ENCODE peak calls at places on chromosomes 6 and 20, in seven cellular contexts. One of them, this sample, is unnamed.

GRCh38 chr6:138757131-138757530 is 16.4 kb upstream of the CCDC28A start:
- DNase-seq in bronchial epithelial cell: peak
- DNase-seq in A549: no peak
- DNase-seq in GM13977: no peak
- DNase-seq in fibroblast of the conjunctiva: no peak
- DNase-seq in neural progenitor cell: no peak
- DNase-seq in left ventricle myocardium inferior: no peak
- DNase-seq in this sample: no peak

GRCh38 chr6:169324086-169324485 is 70.4 kb upstream of the THBS2 start:
- DNase-seq in bronchial epithelial cell: no peak
- DNase-seq in A549: no peak
- DNase-seq in GM13977: no peak
- DNase-seq in fibroblast of the conjunctiva: no peak
- DNase-seq in neural progenitor cell: no peak
- DNase-seq in left ventricle myocardium inferior: no peak
- DNase-seq in this sample: no peak

GRCh38 chr6:57158658-57159057 is 13.5 kb upstream of the BAG2 start:
- DNase-seq in bronchial epithelial cell: peak
- DNase-seq in A549: no peak
- DNase-seq in GM13977: no peak
- DNase-seq in fibroblast of the conjunctiva: no peak
- DNase-seq in neural progenitor cell: no peak
- DNase-seq in left ventricle myocardium inferior: no peak
- DNase-seq in this sample: no peak

GRCh38 chr20:24718696-24719095 is 230.4 kb upstream of the CST7 start:
- DNase-seq in bronchial epithelial cell: no peak
- DNase-seq in A549: no peak
- DNase-seq in GM13977: no peak
- DNase-seq in fibroblast of the conjunctiva: no peak
- DNase-seq in neural progenitor cell: no peak
- DNase-seq in left ventricle myocardium inferior: no peak
- DNase-seq in this sample: peak

GRCh38 chr6:27495386-27496135 is 22.7 kb upstream of the ZNF184 start:
- DNase-seq in bronchial epithelial cell: peak
- DNase-seq in A549: peak
- DNase-seq in GM13977: peak
- DNase-seq in fibroblast of the conjunctiva: peak
- DNase-seq in neural progenitor cell: peak
- DNase-seq in left ventricle myocardium inferior: peak
- DNase-seq in this sample: no peak

GRCh38 chr6:139109558-139109957 is 25.3 kb upstream of the HECA start:
- DNase-seq in bronchial epithelial cell: no peak
- DNase-seq in A549: peak
- DNase-seq in GM13977: no peak
- DNase-seq in fibroblast of the conjunctiva: no peak
- DNase-seq in neural progenitor cell: peak
- DNase-seq in left ventricle myocardium inferior: no peak
- DNase-seq in this sample: no peak

GRCh38 chr6:7086488-7086887 is 21.3 kb upstream of the RREB1 start:
- DNase-seq in bronchial epithelial cell: no peak
- DNase-seq in A549: no peak
- DNase-seq in GM13977: peak
- DNase-seq in fibroblast of the conjunctiva: no peak
- DNase-seq in neural progenitor cell: no peak
- DNase-seq in left ventricle myocardium inferior: peak
- DNase-seq in this sample: no peak

GRCh38 chr6:45896783-45897441 is 118.7 kb downstream of the CLIC5 start:
- DNase-seq in bronchial epithelial cell: no peak
- DNase-seq in A549: no peak
- DNase-seq in GM13977: no peak
- DNase-seq in fibroblast of the conjunctiva: peak
- DNase-seq in neural progenitor cell: no peak
- DNase-seq in left ventricle myocardium inferior: no peak
- DNase-seq in this sample: no peak

GRCh38 chr20:64107736-64108457 is 532 bp upstream of the NPBWR2 start:
- DNase-seq in bronchial epithelial cell: no peak
- DNase-seq in A549: no peak
- DNase-seq in GM13977: no peak
- DNase-seq in fibroblast of the conjunctiva: no peak
- DNase-seq in neural progenitor cell: no peak
- DNase-seq in left ventricle myocardium inferior: peak
- DNase-seq in this sample: no peak

This sample was measured in NCI-H446 treated with DMSO at 0.1 percent for 48 hours.